ENCODE peak calls at places on chromosome 1, in five cellular contexts. I, F, V, Y and G are unnamed samples.

GRCh38 chr1:23198373-23198772 is 18.9 kb downstream of the HTR1D start:
- DNase-seq in F (peak), V (no peak), I (no peak), Y (no peak), G (no peak)

GRCh38 chr1:92931691-92932090 is 29.6 kb downstream of the DIPK1A start:
- DNase-seq in Y (no peak), F (no peak), V (no peak), I (no peak), G (no peak)

GRCh38 chr1:9882296-9882944 is 27.6 kb downstream of the CTNNBIP1 start:
- DNase-seq in V (no peak), F (no peak), I (no peak), Y (no peak), G (no peak)

GRCh38 chr1:116538527-116538926 is 32.3 kb downstream of the CD58 start:
- DNase-seq in I (no peak), V (no peak), F (no peak), Y (no peak), G (no peak)

GRCh38 chr1:108816049-108816882 is 40.6 kb downstream of the AKNAD1 start:
- DNase-seq in I (no peak), F (peak), Y (peak), V (peak), G (peak)

GRCh38 chr1:111332190-111332589 is 41.5 kb downstream of the CHIA start:
- DNase-seq in V (no peak), I (no peak), Y (no peak), F (no peak), G (no peak)

GRCh38 chr1:109213824-109214693 is at the start of gene SARS1:
- DNase-seq in V (peak), Y (peak), I (peak), F (no peak), G (peak)

GRCh38 chr1:174266991-174267612 is 107.8 kb downstream of the RABGAP1L start:
- DNase-seq in V (no peak), Y (no peak), I (no peak), F (no peak), G (no peak)

GRCh38 chr1:37635309-37635902 is 714 bp upstream of the RSPO1 start:
- DNase-seq in F (no peak), Y (no peak), V (no peak), I (no peak), G (no peak)

GRCh38 chr1:227742738-227743715 is 7.8 kb downstream of the SNAP47 start:
- DNase-seq in Y (no peak), F (no peak), V (peak), I (no peak), G (no peak)

GRCh38 chr1:5877683-5878530 is 114.3 kb downstream of the NPHP4 start:
- DNase-seq in V (no peak), Y (no peak), F (no peak), I (no peak), G (no peak)

GRCh38 chr1:82052563-82052962 is 251.8 kb downstream of the ADGRL2 start:
- DNase-seq in Y (no peak), F (no peak), I (no peak), V (no peak), G (no peak)

GRCh38 chr1:246335126-246335525 is 172.0 kb downstream of the SMYD3 start:
- DNase-seq in I (no peak), V (no peak), Y (no peak), F (no peak), G (no peak)

GRCh38 chr1:154735061-154735800 is 127.2 kb upstream of the ADAR start:
- DNase-seq in F (no peak), V (no peak), I (no peak), Y (no peak), G (no peak)

GRCh38 chr1:6410248-6410893 is 9.3 kb downstream of the HES2 start:
- DNase-seq in F (no peak), Y (no peak), V (no peak), I (no peak), G (no peak)

GRCh38 chr1:37661401-37661800 is 26.7 kb upstream of the RSPO1 start:
- DNase-seq in V (no peak), Y (no peak), I (no peak), F (no peak), G (no peak)